ENCODE peak calls at places on chromosomes 5 and 9, in five cellular contexts. One of them, this sample, is unnamed.

GRCh38 chr5:5145651-5146529 is 5.8 kb downstream of the ADAMTS16 start:
- DNase-seq in OCI-LY7: no peak
- DNase-seq in PC-3: peak
- DNase-seq in naive thymus-derived CD4-positive, alpha-beta T cell: no peak
- DNase-seq in body of pancreas: no peak
- DNase-seq in this sample: no peak

GRCh38 chr5:82419559-82420332 is 141.6 kb upstream of the RPS23 start:
- DNase-seq in OCI-LY7: no peak
- DNase-seq in PC-3: no peak
- DNase-seq in naive thymus-derived CD4-positive, alpha-beta T cell: no peak
- DNase-seq in body of pancreas: no peak
- DNase-seq in this sample: no peak

GRCh38 chr9:114238919-114239879 is 83.7 kb upstream of the ORM1 start:
- DNase-seq in OCI-LY7: peak
- DNase-seq in PC-3: no peak
- DNase-seq in naive thymus-derived CD4-positive, alpha-beta T cell: no peak
- DNase-seq in body of pancreas: no peak
- DNase-seq in this sample: no peak

GRCh38 chr9:91308144-91308543 is 53.6 kb downstream of the AUH start:
- DNase-seq in OCI-LY7: no peak
- DNase-seq in PC-3: no peak
- DNase-seq in naive thymus-derived CD4-positive, alpha-beta T cell: no peak
- DNase-seq in body of pancreas: no peak
- DNase-seq in this sample: no peak

GRCh38 chr9:37692622-37693221 is 42.0 kb downstream of the FRMPD1 start:
- DNase-seq in OCI-LY7: no peak
- DNase-seq in PC-3: no peak
- DNase-seq in naive thymus-derived CD4-positive, alpha-beta T cell: no peak
- DNase-seq in body of pancreas: peak
- DNase-seq in this sample: no peak

GRCh38 chr9:93582115-93582514 is 5.7 kb downstream of the PHF2 start:
- DNase-seq in OCI-LY7: no peak
- DNase-seq in PC-3: no peak
- DNase-seq in naive thymus-derived CD4-positive, alpha-beta T cell: no peak
- DNase-seq in body of pancreas: peak
- DNase-seq in this sample: no peak

GRCh38 chr9:18261143-18261542 is 212.8 kb upstream of the ADAMTSL1 start:
- DNase-seq in OCI-LY7: no peak
- DNase-seq in PC-3: no peak
- DNase-seq in naive thymus-derived CD4-positive, alpha-beta T cell: no peak
- DNase-seq in body of pancreas: no peak
- DNase-seq in this sample: no peak

GRCh38 chr5:151295138-151295537 is 8.4 kb downstream of the SLC36A3 start:
- DNase-seq in OCI-LY7: no peak
- DNase-seq in PC-3: peak
- DNase-seq in naive thymus-derived CD4-positive, alpha-beta T cell: no peak
- DNase-seq in body of pancreas: no peak
- DNase-seq in this sample: no peak

GRCh38 chr9:36398745-36399144 is 1.3 kb downstream of the RNF38 start:
- DNase-seq in OCI-LY7: no peak
- DNase-seq in PC-3: no peak
- DNase-seq in naive thymus-derived CD4-positive, alpha-beta T cell: no peak
- DNase-seq in body of pancreas: no peak
- DNase-seq in this sample: no peak

GRCh38 chr5:142056831-142057696 is 44.2 kb upstream of the GNPDA1 start:
- DNase-seq in OCI-LY7: no peak
- DNase-seq in PC-3: peak
- DNase-seq in naive thymus-derived CD4-positive, alpha-beta T cell: no peak
- DNase-seq in body of pancreas: no peak
- DNase-seq in this sample: no peak

GRCh38 chr9:123382659-123383511 is 26.9 kb downstream of the CRB2 start:
- DNase-seq in OCI-LY7: no peak
- DNase-seq in PC-3: no peak
- DNase-seq in naive thymus-derived CD4-positive, alpha-beta T cell: no peak
- DNase-seq in body of pancreas: no peak
- DNase-seq in this sample: no peak

GRCh38 chr5:126777257-126777973 is 479 bp downstream of the LMNB1 start:
- DNase-seq in OCI-LY7: peak
- DNase-seq in PC-3: peak
- DNase-seq in naive thymus-derived CD4-positive, alpha-beta T cell: peak
- DNase-seq in body of pancreas: peak
- DNase-seq in this sample: peak

GRCh38 chr5:124725040-124725434 is 21.4 kb downstream of the ZNF608 start:
- DNase-seq in OCI-LY7: peak
- DNase-seq in PC-3: no peak
- DNase-seq in naive thymus-derived CD4-positive, alpha-beta T cell: no peak
- DNase-seq in body of pancreas: no peak
- DNase-seq in this sample: no peak

GRCh38 chr5:124726631-124727362 is 19.6 kb downstream of the ZNF608 start:
- DNase-seq in OCI-LY7: no peak
- DNase-seq in PC-3: no peak
- DNase-seq in naive thymus-derived CD4-positive, alpha-beta T cell: no peak
- DNase-seq in body of pancreas: no peak
- DNase-seq in this sample: no peak

GRCh38 chr5:124724357-124725039 is 21.9 kb downstream of the ZNF608 start:
- DNase-seq in OCI-LY7: no peak
- DNase-seq in PC-3: no peak
- DNase-seq in naive thymus-derived CD4-positive, alpha-beta T cell: no peak
- DNase-seq in body of pancreas: no peak
- DNase-seq in this sample: no peak

GRCh38 chr5:124728331-124729307 is 17.8 kb downstream of the ZNF608 start:
- DNase-seq in OCI-LY7: no peak
- DNase-seq in PC-3: no peak
- DNase-seq in naive thymus-derived CD4-positive, alpha-beta T cell: no peak
- DNase-seq in body of pancreas: no peak
- DNase-seq in this sample: no peak

DNA sequence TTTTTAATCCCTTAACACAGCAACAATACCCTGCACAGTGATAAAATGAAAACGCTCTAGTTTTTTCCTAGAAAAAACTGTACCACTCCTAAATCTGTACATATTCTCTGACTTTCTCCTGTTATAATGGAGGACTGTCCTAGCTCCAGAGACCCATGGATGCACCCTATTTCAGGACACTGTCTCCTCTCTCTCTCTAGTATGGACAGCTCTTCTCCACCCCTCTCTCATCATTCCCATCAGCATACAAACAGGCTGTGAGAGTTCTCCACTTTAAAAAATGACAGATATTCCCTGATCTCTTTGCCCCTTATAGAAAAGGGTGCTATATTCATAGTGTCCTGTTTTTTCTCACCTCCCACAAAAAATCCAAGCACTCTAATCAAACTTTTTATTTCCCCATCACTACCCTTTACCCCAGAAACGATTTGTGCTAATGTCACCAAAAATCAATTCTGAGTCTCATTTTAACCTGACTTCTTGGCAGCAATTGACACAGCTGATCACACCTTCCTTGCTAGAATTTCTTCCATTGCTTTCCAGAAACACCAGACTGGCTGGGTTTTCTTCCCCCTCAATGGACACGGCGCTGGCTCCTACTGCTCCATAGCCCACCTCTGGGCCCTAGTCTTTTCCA is 20.7 kb downstream of the ZNF608 start:
- DNase-seq in OCI-LY7: no peak
- DNase-seq in PC-3: no peak
- DNase-seq in naive thymus-derived CD4-positive, alpha-beta T cell: no peak
- DNase-seq in body of pancreas: no peak
- DNase-seq in this sample: no peak
- H3K27ac ChIP-seq in OCI-LY7: peak
- H3K27ac ChIP-seq in PC-3: no peak
- H3K27ac ChIP-seq in naive thymus-derived CD4-positive, alpha-beta T cell: no peak
- H3K27ac ChIP-seq in body of pancreas: no peak
- H3K27ac ChIP-seq in this sample: no peak

DNA sequence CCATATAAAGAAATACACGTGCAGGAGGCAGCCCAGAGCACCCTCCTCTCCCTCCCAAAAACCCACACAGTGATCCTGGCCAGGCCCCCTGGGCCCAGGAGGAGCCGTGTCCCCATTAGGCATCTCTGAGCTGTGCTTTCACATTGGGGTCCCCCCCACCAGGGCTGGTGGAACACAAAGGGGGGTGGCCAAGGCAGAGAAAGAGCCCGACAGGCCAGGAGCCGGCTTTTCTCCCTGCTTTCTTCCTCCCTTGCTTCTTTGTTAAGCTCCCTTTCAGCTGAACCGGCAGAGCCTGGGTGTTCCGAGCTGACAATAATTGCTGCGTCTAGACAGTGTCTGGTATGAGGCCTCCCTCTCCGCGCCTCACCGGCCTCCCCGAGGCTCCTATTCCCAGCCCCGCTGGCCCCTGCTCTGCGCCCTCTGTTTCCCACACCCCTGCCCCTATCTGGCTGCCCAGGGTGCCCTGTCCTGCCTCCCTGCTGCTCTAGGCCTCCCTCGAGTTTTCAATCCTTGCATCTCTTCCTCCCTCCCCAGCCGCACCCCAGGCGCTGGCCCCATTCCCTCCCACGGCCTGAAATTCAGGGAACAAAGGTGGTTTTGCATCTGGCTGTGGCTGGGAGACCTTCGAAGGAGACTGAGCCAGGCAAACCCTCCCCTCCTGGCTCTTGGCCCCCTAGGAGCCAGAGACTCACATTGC is 120.6 kb downstream of the C9orf50 start:
- DNase-seq in OCI-LY7: no peak
- DNase-seq in PC-3: no peak
- DNase-seq in naive thymus-derived CD4-positive, alpha-beta T cell: no peak
- DNase-seq in body of pancreas: no peak
- DNase-seq in this sample: no peak
- H3K27ac ChIP-seq in OCI-LY7: no peak
- H3K27ac ChIP-seq in PC-3: no peak
- H3K27ac ChIP-seq in naive thymus-derived CD4-positive, alpha-beta T cell: no peak
- H3K27ac ChIP-seq in body of pancreas: peak
- H3K27ac ChIP-seq in this sample: no peak

GRCh38 chr9:98217255-98217654 is 24.8 kb upstream of the CORO2A start:
- DNase-seq in OCI-LY7: no peak
- DNase-seq in PC-3: no peak
- DNase-seq in naive thymus-derived CD4-positive, alpha-beta T cell: no peak
- DNase-seq in body of pancreas: no peak
- DNase-seq in this sample: no peak

GRCh38 chr9:98219364-98219716 is 26.9 kb upstream of the CORO2A start:
- DNase-seq in OCI-LY7: no peak
- DNase-seq in PC-3: peak
- DNase-seq in naive thymus-derived CD4-positive, alpha-beta T cell: no peak
- DNase-seq in body of pancreas: no peak
- DNase-seq in this sample: no peak

GRCh38 chr9:98220911-98221310 is 28.5 kb upstream of the CORO2A start:
- DNase-seq in OCI-LY7: no peak
- DNase-seq in PC-3: no peak
- DNase-seq in naive thymus-derived CD4-positive, alpha-beta T cell: no peak
- DNase-seq in body of pancreas: no peak
- DNase-seq in this sample: no peak

GRCh38 chr9:98218562-98219363 is 26.3 kb upstream of the CORO2A start:
- DNase-seq in OCI-LY7: no peak
- DNase-seq in PC-3: peak
- DNase-seq in naive thymus-derived CD4-positive, alpha-beta T cell: no peak
- DNase-seq in body of pancreas: no peak
- DNase-seq in this sample: no peak

DNA sequence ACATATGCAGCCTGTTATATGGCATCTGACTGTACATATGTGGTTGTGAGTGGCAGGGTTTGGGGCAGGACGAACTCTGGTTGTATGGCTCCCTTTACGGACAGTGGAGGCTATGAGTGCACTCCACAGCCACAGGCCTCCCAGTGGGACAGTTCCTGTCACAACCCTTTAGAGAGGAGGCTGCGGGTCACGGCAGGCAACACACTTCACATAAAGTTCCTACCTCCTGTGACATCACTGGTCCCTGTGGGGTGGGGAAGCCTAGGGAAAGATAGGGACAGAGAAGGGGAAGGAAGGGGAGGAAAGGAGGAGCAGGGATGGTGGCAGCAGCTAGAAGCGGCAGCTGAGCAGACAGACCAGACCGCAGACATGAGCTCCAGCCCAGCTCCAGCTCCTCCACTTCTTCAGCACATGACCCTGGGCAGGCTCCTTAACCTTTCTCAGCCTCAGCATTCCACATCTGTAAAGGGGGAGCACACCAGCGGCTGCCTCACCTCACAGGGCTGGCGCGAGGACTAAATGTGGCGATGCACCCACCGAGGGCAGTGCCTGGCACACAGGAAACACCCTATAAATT is 27.4 kb upstream of the CORO2A start:
- DNase-seq in OCI-LY7: no peak
- DNase-seq in PC-3: no peak
- DNase-seq in naive thymus-derived CD4-positive, alpha-beta T cell: no peak
- DNase-seq in body of pancreas: no peak
- DNase-seq in this sample: no peak
- H3K27ac ChIP-seq in OCI-LY7: no peak
- H3K27ac ChIP-seq in PC-3: peak
- H3K27ac ChIP-seq in naive thymus-derived CD4-positive, alpha-beta T cell: no peak
- H3K27ac ChIP-seq in body of pancreas: no peak
- H3K27ac ChIP-seq in this sample: no peak

DNA sequence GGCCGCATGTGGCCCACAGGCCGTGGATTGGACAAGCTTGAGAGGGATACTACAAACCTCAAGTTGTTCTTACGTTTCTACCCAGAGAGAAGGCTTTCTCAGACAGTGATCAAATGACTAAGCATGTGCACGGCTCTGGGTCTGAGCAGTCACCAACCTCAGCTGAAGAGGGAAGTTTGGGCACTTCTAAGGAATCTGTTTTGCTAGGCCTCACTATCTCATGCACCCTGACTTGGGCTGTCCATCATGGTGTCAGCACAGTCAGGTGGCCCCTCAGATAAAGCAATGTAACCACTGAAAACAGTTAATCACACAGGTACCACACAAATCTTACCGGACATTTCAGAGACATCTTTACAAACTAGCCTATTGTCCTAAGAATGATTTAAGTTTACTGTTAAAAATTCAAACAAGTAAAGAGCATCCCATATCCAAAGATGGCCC is 24.6 kb downstream of the CSF2 start:
- DNase-seq in OCI-LY7: no peak
- DNase-seq in PC-3: no peak
- DNase-seq in naive thymus-derived CD4-positive, alpha-beta T cell: no peak
- DNase-seq in body of pancreas: no peak
- DNase-seq in this sample: no peak
- H3K27ac ChIP-seq in OCI-LY7: no peak
- H3K27ac ChIP-seq in PC-3: peak
- H3K27ac ChIP-seq in naive thymus-derived CD4-positive, alpha-beta T cell: no peak
- H3K27ac ChIP-seq in body of pancreas: no peak
- H3K27ac ChIP-seq in this sample: no peak

This sample was measured in CD4-positive, CD25-positive, alpha-beta regulatory T cell.